ENCODE peak calls at places on chromosomes 12 and 14, in seven cellular contexts. O is NCI-H1105 treated with DMSO at 0.1 percent for 48 hours; M is T-helper 2 cell; R is left colon; L is endothelial cell of umbilical vein; Q is mammary epithelial cell; U is stimulated activated CD8-positive, alpha-beta memory T cell treated with anti-CD3 and anti-CD28 coated beads, Interleukin-15, amount 100 ng/mL, for 48 hours. V is an unnamed sample.

GRCh38 chr12:26678697-26679660 is 154.0 kb downstream of the ITPR2 start:
- DNase-seq in O (no peak), M (no peak), R (no peak), L (peak), Q (no peak), U (no peak), V (peak)

GRCh38 chr12:56839489-56840442 is 76.6 kb downstream of the HSD17B6 start:
- DNase-seq in O (peak), M (no peak), R (peak), L (peak), Q (peak), U (peak), V (peak)

GRCh38 chr14:71165650-71166049 is 258.4 kb downstream of the PCNX1 start:
- DNase-seq in O (no peak), M (no peak), R (peak), L (no peak), Q (no peak), U (no peak), V (no peak)

GRCh38 chr12:43336962-43337555 is 214.9 kb downstream of the ADAMTS20 start:
- DNase-seq in O (peak), M (no peak), R (no peak), L (peak), Q (peak), U (no peak), V (peak)

GRCh38 chr14:20801726-20802125 is 918 bp downstream of the RNASE1 start:
- DNase-seq in O (no peak), M (no peak), R (peak), L (peak), Q (no peak), U (no peak), V (peak)

GRCh38 chr12:92597997-92598396 is 104.8 kb upstream of the PLEKHG7 start:
- DNase-seq in O (no peak), M (no peak), R (no peak), L (no peak), Q (peak), U (peak), V (no peak)

GRCh38 chr14:21796912-21797311 is 123.3 kb upstream of the OR4E1 start:
- DNase-seq in O (no peak), M (no peak), R (no peak), L (no peak), Q (peak), U (no peak), V (peak)

GRCh38 chr14:36091096-36091495 is 85.4 kb downstream of the PTCSC3 start:
- DNase-seq in O (no peak), M (no peak), R (no peak), L (no peak), Q (peak), U (no peak), V (peak)